ENCODE peak calls at places on chromosomes 7 and 10, in nine cellular contexts. One of them, this sample, is unnamed.

GRCh38 chr10:129921065-129921670 is 42.9 kb downstream of the EBF3 start:
- DNase-seq in Daoy: no peak
- DNase-seq in ovary: no peak
- DNase-seq in activated CD8-positive, alpha-beta T cell treated with anti-CD3 and anti-CD28 coated beads, Interleukin-2, amount 10 ng/mL, durations not matched to agents 7 days and 5 days: no peak
- DNase-seq in NCI-H2171 treated with DMSO at 0.1 percent for 48 hours: no peak
- DNase-seq in HEK293T: no peak
- DNase-seq in nucleus accumbens: no peak
- DNase-seq in GM06990: no peak
- DNase-seq in HCT116: no peak
- DNase-seq in this sample: no peak

GRCh38 chr10:101123815-101124617 is 7.1 kb upstream of the TLX1 start:
- DNase-seq in GM06990: no peak
- DNase-seq in nucleus accumbens: no peak
- DNase-seq in ovary: no peak
- DNase-seq in activated CD8-positive, alpha-beta T cell treated with anti-CD3 and anti-CD28 coated beads, Interleukin-2, amount 10 ng/mL, durations not matched to agents 7 days and 5 days: no peak
- DNase-seq in HEK293T: no peak
- DNase-seq in Daoy: no peak
- DNase-seq in NCI-H2171 treated with DMSO at 0.1 percent for 48 hours: peak
- DNase-seq in HCT116: no peak
- DNase-seq in this sample: no peak

GRCh38 chr7:101185258-101185839 is 5.3 kb upstream of the NAT16 start:
- DNase-seq in Daoy: peak
- DNase-seq in HEK293T: no peak
- DNase-seq in HCT116: no peak
- DNase-seq in nucleus accumbens: no peak
- DNase-seq in ovary: no peak
- DNase-seq in GM06990: no peak
- DNase-seq in activated CD8-positive, alpha-beta T cell treated with anti-CD3 and anti-CD28 coated beads, Interleukin-2, amount 10 ng/mL, durations not matched to agents 7 days and 5 days: no peak
- DNase-seq in NCI-H2171 treated with DMSO at 0.1 percent for 48 hours: no peak
- DNase-seq in this sample: no peak

GRCh38 chr10:117553171-117553814 is 10.7 kb downstream of the EMX2 start:
- DNase-seq in GM06990: no peak
- DNase-seq in HEK293T: no peak
- DNase-seq in activated CD8-positive, alpha-beta T cell treated with anti-CD3 and anti-CD28 coated beads, Interleukin-2, amount 10 ng/mL, durations not matched to agents 7 days and 5 days: no peak
- DNase-seq in Daoy: peak
- DNase-seq in NCI-H2171 treated with DMSO at 0.1 percent for 48 hours: no peak
- DNase-seq in nucleus accumbens: no peak
- DNase-seq in HCT116: no peak
- DNase-seq in ovary: no peak
- DNase-seq in this sample: no peak

GRCh38 chr7:116840256-116840655 is 22.1 kb upstream of the CAPZA2 start:
- DNase-seq in NCI-H2171 treated with DMSO at 0.1 percent for 48 hours: no peak
- DNase-seq in nucleus accumbens: no peak
- DNase-seq in activated CD8-positive, alpha-beta T cell treated with anti-CD3 and anti-CD28 coated beads, Interleukin-2, amount 10 ng/mL, durations not matched to agents 7 days and 5 days: no peak
- DNase-seq in HCT116: no peak
- DNase-seq in GM06990: no peak
- DNase-seq in Daoy: no peak
- DNase-seq in HEK293T: no peak
- DNase-seq in ovary: no peak
- DNase-seq in this sample: no peak

GRCh38 chr7:76201732-76202665 is at the start of gene SRRM3:
- DNase-seq in activated CD8-positive, alpha-beta T cell treated with anti-CD3 and anti-CD28 coated beads, Interleukin-2, amount 10 ng/mL, durations not matched to agents 7 days and 5 days: peak
- DNase-seq in ovary: peak
- DNase-seq in HEK293T: peak
- DNase-seq in NCI-H2171 treated with DMSO at 0.1 percent for 48 hours: no peak
- DNase-seq in Daoy: peak
- DNase-seq in nucleus accumbens: peak
- DNase-seq in HCT116: peak
- DNase-seq in GM06990: peak
- DNase-seq in this sample: peak

GRCh38 chr10:59622320-59622901 is 87.2 kb downstream of the SLC16A9 start:
- DNase-seq in GM06990: peak
- DNase-seq in Daoy: peak
- DNase-seq in HCT116: peak
- DNase-seq in nucleus accumbens: peak
- DNase-seq in ovary: peak
- DNase-seq in HEK293T: peak
- DNase-seq in NCI-H2171 treated with DMSO at 0.1 percent for 48 hours: peak
- DNase-seq in activated CD8-positive, alpha-beta T cell treated with anti-CD3 and anti-CD28 coated beads, Interleukin-2, amount 10 ng/mL, durations not matched to agents 7 days and 5 days: peak
- DNase-seq in this sample: peak

GRCh38 chr10:79014796-79015195 is 54.0 kb upstream of the ZMIZ1 start:
- DNase-seq in nucleus accumbens: peak
- DNase-seq in ovary: peak
- DNase-seq in HCT116: no peak
- DNase-seq in Daoy: no peak
- DNase-seq in HEK293T: no peak
- DNase-seq in NCI-H2171 treated with DMSO at 0.1 percent for 48 hours: no peak
- DNase-seq in activated CD8-positive, alpha-beta T cell treated with anti-CD3 and anti-CD28 coated beads, Interleukin-2, amount 10 ng/mL, durations not matched to agents 7 days and 5 days: no peak
- DNase-seq in GM06990: no peak
- DNase-seq in this sample: no peak

GRCh38 chr10:58373446-58373834 is 11.8 kb upstream of the TFAM start:
- DNase-seq in nucleus accumbens: no peak
- DNase-seq in NCI-H2171 treated with DMSO at 0.1 percent for 48 hours: no peak
- DNase-seq in HEK293T: no peak
- DNase-seq in ovary: no peak
- DNase-seq in activated CD8-positive, alpha-beta T cell treated with anti-CD3 and anti-CD28 coated beads, Interleukin-2, amount 10 ng/mL, durations not matched to agents 7 days and 5 days: no peak
- DNase-seq in GM06990: no peak
- DNase-seq in Daoy: no peak
- DNase-seq in HCT116: no peak
- DNase-seq in this sample: no peak

GRCh38 chr7:82442492-82443043 is 1.0 kb downstream of the CACNA2D1 start:
- DNase-seq in HEK293T: peak
- DNase-seq in nucleus accumbens: no peak
- DNase-seq in activated CD8-positive, alpha-beta T cell treated with anti-CD3 and anti-CD28 coated beads, Interleukin-2, amount 10 ng/mL, durations not matched to agents 7 days and 5 days: no peak
- DNase-seq in HCT116: no peak
- DNase-seq in GM06990: peak
- DNase-seq in NCI-H2171 treated with DMSO at 0.1 percent for 48 hours: peak
- DNase-seq in ovary: peak
- DNase-seq in Daoy: peak
- DNase-seq in this sample: no peak

GRCh38 chr10:3745582-3745981 is 39.4 kb downstream of the KLF6 start:
- DNase-seq in activated CD8-positive, alpha-beta T cell treated with anti-CD3 and anti-CD28 coated beads, Interleukin-2, amount 10 ng/mL, durations not matched to agents 7 days and 5 days: peak
- DNase-seq in Daoy: no peak
- DNase-seq in HEK293T: no peak
- DNase-seq in GM06990: no peak
- DNase-seq in NCI-H2171 treated with DMSO at 0.1 percent for 48 hours: peak
- DNase-seq in nucleus accumbens: no peak
- DNase-seq in ovary: no peak
- DNase-seq in HCT116: no peak
- DNase-seq in this sample: no peak

GRCh38 chr10:28349892-28350291 is 47.0 kb upstream of the MPP7 start:
- DNase-seq in nucleus accumbens: no peak
- DNase-seq in NCI-H2171 treated with DMSO at 0.1 percent for 48 hours: no peak
- DNase-seq in activated CD8-positive, alpha-beta T cell treated with anti-CD3 and anti-CD28 coated beads, Interleukin-2, amount 10 ng/mL, durations not matched to agents 7 days and 5 days: no peak
- DNase-seq in Daoy: no peak
- DNase-seq in ovary: no peak
- DNase-seq in GM06990: no peak
- DNase-seq in HEK293T: no peak
- DNase-seq in HCT116: no peak
- DNase-seq in this sample: no peak

GRCh38 chr7:104156842-104157277 is 51.0 kb downstream of the ORC5 start:
- DNase-seq in Daoy: peak
- DNase-seq in nucleus accumbens: no peak
- DNase-seq in NCI-H2171 treated with DMSO at 0.1 percent for 48 hours: peak
- DNase-seq in HCT116: peak
- DNase-seq in GM06990: no peak
- DNase-seq in activated CD8-positive, alpha-beta T cell treated with anti-CD3 and anti-CD28 coated beads, Interleukin-2, amount 10 ng/mL, durations not matched to agents 7 days and 5 days: no peak
- DNase-seq in ovary: no peak
- DNase-seq in HEK293T: no peak
- DNase-seq in this sample: no peak

GRCh38 chr7:12635830-12636229 is 51.6 kb upstream of the ARL4A start:
- DNase-seq in NCI-H2171 treated with DMSO at 0.1 percent for 48 hours: no peak
- DNase-seq in Daoy: peak
- DNase-seq in HCT116: no peak
- DNase-seq in ovary: no peak
- DNase-seq in activated CD8-positive, alpha-beta T cell treated with anti-CD3 and anti-CD28 coated beads, Interleukin-2, amount 10 ng/mL, durations not matched to agents 7 days and 5 days: peak
- DNase-seq in nucleus accumbens: no peak
- DNase-seq in GM06990: no peak
- DNase-seq in HEK293T: no peak
- DNase-seq in this sample: peak

GRCh38 chr7:72217151-72217550 is 195.0 kb downstream of the CALN1 start:
- DNase-seq in nucleus accumbens: no peak
- DNase-seq in HEK293T: no peak
- DNase-seq in ovary: no peak
- DNase-seq in HCT116: no peak
- DNase-seq in GM06990: no peak
- DNase-seq in Daoy: peak
- DNase-seq in activated CD8-positive, alpha-beta T cell treated with anti-CD3 and anti-CD28 coated beads, Interleukin-2, amount 10 ng/mL, durations not matched to agents 7 days and 5 days: no peak
- DNase-seq in NCI-H2171 treated with DMSO at 0.1 percent for 48 hours: no peak
- DNase-seq in this sample: no peak